ENCODE peak calls at places on chromosomes 2 and 18, in six cellular contexts. I is ovary; X is GM13976; N is mesothelial cell of epicardium; P is cardiac muscle cell; E is stimulated activated CD4-positive, alpha-beta T cell treated with anti-CD3 and anti-CD28 coated beads, Interleukin-1b, Interleukin-23, amount 100 ng/mL, for 4 hours. U is an unnamed sample.

GRCh38 chr2:226172314-226172713 is 627.3 kb downstream of the IRS1 start:
- DNase-seq in I (no peak), X (no peak), N (no peak), P (no peak), E (no peak), U (no peak)

GRCh38 chr2:37324536-37324785 is 172 bp downstream of the PRKD3 start:
- DNase-seq in I (no peak), X (no peak), N (no peak), P (peak), E (no peak), U (no peak)

GRCh38 chr18:68991281-68991680 is 193.4 kb downstream of the CCDC102B start:
- DNase-seq in I (no peak), X (peak), N (no peak), P (peak), E (no peak), U (no peak)

GRCh38 chr2:239441261-239441701 is 40.5 kb upstream of the HDAC4 start:
- DNase-seq in I (no peak), X (no peak), N (no peak), P (no peak), E (no peak), U (no peak)

GRCh38 chr2:72136933-72137497 is 10.6 kb downstream of the CYP26B1 start:
- DNase-seq in I (no peak), X (no peak), N (peak), P (no peak), E (no peak), U (no peak)

GRCh38 chr2:130728007-130728454 is 839 bp upstream of the GPR148 start:
- DNase-seq in I (no peak), X (peak), N (no peak), P (peak), E (peak), U (no peak)

GRCh38 chr2:152183381-152184073 is 8.0 kb upstream of the STAM2 start:
- DNase-seq in I (no peak), X (no peak), N (no peak), P (no peak), E (no peak), U (no peak)

GRCh38 chr2:236169151-236169721 is 1.1 kb upstream of the GBX2 start:
- DNase-seq in I (no peak), X (no peak), N (no peak), P (no peak), E (no peak), U (no peak)

GRCh38 chr2:48479923-48480322 is 50.0 kb upstream of the STON1 start:
- DNase-seq in I (no peak), X (no peak), N (no peak), P (peak), E (no peak), U (no peak)

GRCh38 chr2:68251855-68252406 is 401 bp downstream of the PPP3R1 start:
- DNase-seq in I (peak), X (peak), N (peak), P (peak), E (peak), U (no peak)

GRCh38 chr18:51030537-51031258 is 685 bp downstream of the SMAD4 start:
- DNase-seq in I (peak), X (peak), N (peak), P (peak), E (peak), U (peak)